ENCODE peak calls at places on chromosomes 2 and 18, in four cellular contexts. J is K562, Q is HepG2, Z is GM12878. N is an unnamed sample.
A peak's percentile ranks its signal among the peaks of the same experiment; 100 is the strongest.

GRCh38 chr2:61763605-61764034 is 90.2 kb downstream of the FAM161A start:
- DNase-seq in J (peak; percentile 74), Q (peak; percentile 45), Z (no peak), N (peak; percentile 73)

GRCh38 chr2:190864375-190864774 is 16.2 kb upstream of the GLS start:
- DNase-seq in J (no peak), Q (no peak), Z (no peak), N (no peak)

GRCh38 chr2:204019572-204020501 is 83.3 kb downstream of the ICOS start:
- DNase-seq in J (no peak), Q (no peak), Z (peak; percentile 58), N (no peak)

GRCh38 chr2:3631161-3631850 is 26.7 kb upstream of the ALLC start:
- DNase-seq in J (no peak), Q (no peak), Z (no peak), N (no peak)

GRCh38 chr2:217086038-217086522 is 226.2 kb upstream of the TNP1 start:
- DNase-seq in J (no peak), Q (no peak), Z (no peak), N (no peak)

GRCh38 chr18:711330-711692 is 1.1 kb downstream of the ENOSF1 start:
- DNase-seq in J (peak; percentile 54), Q (no peak), Z (no peak), N (no peak)

GRCh38 chr18:75167759-75168211 is 41.2 kb downstream of the PTGR3 start:
- DNase-seq in J (no peak), Q (no peak), Z (no peak), N (no peak)

GRCh38 chr2:9263388-9263787 is 56.8 kb downstream of the ASAP2 start:
- DNase-seq in J (no peak), Q (no peak), Z (no peak), N (no peak)

GRCh38 chr2:26616032-26616863 is 24.9 kb downstream of the CIB4 start:
- DNase-seq in J (no peak), Q (no peak), Z (no peak), N (no peak)

GRCh38 chr2:221997100-221997499 is 301.7 kb downstream of the PAX3 start:
- DNase-seq in J (no peak), Q (peak; percentile 10), Z (no peak), N (no peak)

GRCh38 chr2:86213699-86214502 is 14.6 kb downstream of the MRPL35 start:
- DNase-seq in J (peak; percentile 71), Q (no peak), Z (no peak), N (no peak)

GRCh38 chr2:103788875-103789715 is 1027.3 kb downstream of the TMEM182 start:
- DNase-seq in J (no peak), Q (peak; percentile 4), Z (no peak), N (peak; percentile 14)

GRCh38 chr2:70371753-70372152 is 69.9 kb upstream of the FAM136A start:
- DNase-seq in J (no peak), Q (no peak), Z (no peak), N (no peak)

GRCh38 chr2:111032721-111033532 is 87.8 kb upstream of the BCL2L11 start:
- DNase-seq in J (no peak), Q (peak; percentile 81), Z (no peak), N (no peak)

GRCh38 chr18:41767960-41768359 is 187.1 kb upstream of the PIK3C3 start:
- DNase-seq in J (no peak), Q (no peak), Z (no peak), N (no peak)

GRCh38 chr18:76450452-76450851 is 44.6 kb downstream of the ZNF516 start:
- DNase-seq in J (no peak), Q (no peak), Z (no peak), N (no peak)

GRCh38 chr2:113891265-113891959 is 1.5 kb downstream of the ACTR3 start:
- DNase-seq in J (no peak), Q (no peak), Z (no peak), N (no peak)

GRCh38 chr2:144102386-144102785 is 417.5 kb downstream of the ZEB2 start:
- DNase-seq in J (no peak), Q (no peak), Z (no peak), N (no peak)

GRCh38 chr2:144096531-144096930 is 423.4 kb downstream of the ZEB2 start:
- DNase-seq in J (no peak), Q (no peak), Z (no peak), N (no peak)

GRCh38 chr2:144097440-144098225 is 422.3 kb downstream of the ZEB2 start:
- DNase-seq in J (no peak), Q (no peak), Z (no peak), N (no peak)

GRCh38 chr2:144099340-144099739 is 420.6 kb downstream of the ZEB2 start:
- DNase-seq in J (no peak), Q (no peak), Z (no peak), N (no peak)

GRCh38 chr2:144099746-144100438 is 420.0 kb downstream of the ZEB2 start:
- DNase-seq in J (no peak), Q (no peak), Z (no peak), N (no peak)
- TF ChIP-seq FOXM1 in J (no peak), Q (no peak), Z (no peak), N (no peak)

DNA sequence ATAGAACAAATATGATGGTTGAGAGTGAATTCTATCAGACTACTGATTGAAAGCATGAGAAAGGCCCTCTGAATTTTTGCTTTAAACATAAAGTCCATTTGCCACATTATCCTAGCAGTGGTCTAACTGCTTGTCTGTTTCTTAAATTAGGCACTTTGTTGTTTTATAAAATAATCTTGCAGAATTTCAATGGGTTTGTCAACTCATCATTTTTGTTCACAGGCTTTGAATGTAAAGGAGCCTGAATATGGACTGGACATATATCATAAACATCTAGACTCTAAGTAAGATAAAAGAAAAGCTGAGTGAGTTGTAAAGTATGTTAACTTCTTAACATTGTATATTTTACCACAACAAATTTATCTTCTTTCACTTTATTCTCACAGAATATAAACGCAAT is 845.9 kb downstream of the SUCLG1 start:
- DNase-seq in J (no peak), Q (no peak), Z (no peak), N (no peak)
- TF ChIP-seq FOXK2 in J (no peak), Q (no peak), Z (no peak), N (no peak)

GRCh38 chr2:200864206-200864976 is at the start of gene CLK1:
- DNase-seq in J (peak; percentile 85), Q (peak; percentile 89), Z (peak; percentile 74), N (peak; percentile 85)
- TF ChIP-seq FOXM1 in J (no peak), Q (peak; percentile 72), Z (no peak), N (no peak)

GRCh38 chr18:10023853-10024638 is 110.2 kb downstream of the VAPA start:
- DNase-seq in J (no peak), Q (no peak), Z (no peak), N (no peak)

GRCh38 chr18:10017048-10017447 is 103.2 kb downstream of the VAPA start:
- DNase-seq in J (no peak), Q (no peak), Z (no peak), N (no peak)

GRCh38 chr18:10015941-10016819 is 102.4 kb downstream of the VAPA start:
- DNase-seq in J (no peak), Q (no peak), Z (no peak), N (no peak)

GRCh38 chr18:10022365-10022764 is 108.5 kb downstream of the VAPA start:
- DNase-seq in J (no peak), Q (no peak), Z (no peak), N (no peak)

DNA sequence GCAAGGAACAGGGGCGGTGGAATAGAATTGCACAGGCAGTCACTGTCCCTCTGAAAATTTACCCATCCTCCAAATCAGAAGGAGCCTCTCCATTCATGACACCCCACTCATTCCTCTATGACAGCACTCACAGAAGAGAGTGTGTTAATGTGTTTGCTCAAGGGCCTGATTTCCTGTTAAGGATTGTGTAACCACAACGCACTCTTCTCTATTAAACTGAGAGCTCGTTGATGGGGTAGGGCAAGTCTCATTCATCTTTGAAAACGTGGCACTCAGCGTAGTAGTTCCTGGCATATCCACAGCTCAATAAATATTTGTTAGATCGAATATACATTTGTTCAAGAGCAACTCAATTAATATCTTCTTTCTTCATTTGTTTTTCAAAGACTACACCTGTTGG is 106.4 kb downstream of the VAPA start:
- DNase-seq in J (no peak), Q (no peak), Z (no peak), N (no peak)
- TF ChIP-seq FOXK2 in J (no peak), Q (no peak), Z (no peak), N (no peak)

GRCh38 chr2:198203306-198203705 is 398.9 kb downstream of the PLCL1 start:
- DNase-seq in J (no peak), Q (no peak), Z (no peak), N (no peak)
- TF ChIP-seq FOXM1 in J (no peak), Q (no peak), Z (no peak), N (no peak)

DNA sequence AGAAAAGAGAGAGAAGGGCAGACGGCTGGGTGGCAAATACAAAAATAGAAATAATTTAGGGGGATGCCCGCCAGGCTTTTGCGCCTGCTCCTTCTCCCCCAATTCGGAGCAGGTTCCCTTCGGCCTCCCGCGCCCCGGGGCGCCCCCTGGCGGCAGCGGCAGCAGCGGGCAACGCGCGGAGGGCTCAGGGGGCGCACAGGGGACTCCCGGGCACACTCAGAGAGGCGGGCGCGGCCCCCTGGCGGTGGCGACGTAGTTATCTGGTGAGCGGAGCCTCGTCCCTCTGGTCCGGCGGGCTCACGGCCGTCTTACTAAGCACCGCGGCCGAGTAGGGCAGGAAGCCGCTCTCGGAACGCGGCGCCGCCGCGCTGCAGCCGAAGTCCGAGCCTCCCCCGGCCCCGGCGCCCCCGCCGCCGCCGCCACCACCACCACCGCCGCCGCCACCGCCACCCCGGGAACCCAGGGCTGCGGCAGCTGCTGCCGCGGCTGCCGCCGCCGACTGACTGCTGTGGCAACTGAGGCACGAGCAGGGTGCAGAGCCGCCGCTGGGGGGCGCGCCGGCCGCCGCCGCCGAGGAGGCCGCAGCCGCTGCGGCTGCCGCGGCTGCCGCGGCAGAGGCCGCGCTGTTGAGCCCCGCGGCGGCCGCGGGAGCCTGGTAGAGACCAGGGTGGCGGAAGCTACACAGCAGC is 3.8 kb downstream of the EVX2 start:
- DNase-seq in J (peak; percentile 93), Q (no peak), Z (no peak), N (peak; percentile 87)
- TF ChIP-seq FOXK2 in J (no peak), Q (no peak), Z (no peak), N (no peak)

N was measured in HEK293T.